ENCODE peak calls at places on chromosome 20, in six cellular contexts. C is HS-5; G is AG10803; U is nephron progenitor cell; E is CD4-positive, alpha-beta T cell; M is AG04450. X is an unnamed sample.

GRCh38 chr20:50115591-50116367 is 2.8 kb upstream of the UBE2V1 start:
- DNase-seq in C (peak), G (peak), U (peak), E (peak), M (peak), X (peak)

GRCh38 chr20:2341336-2341735 is 39.4 kb upstream of the TGM6 start:
- DNase-seq in C (no peak), G (no peak), U (no peak), E (no peak), M (no peak), X (peak)

GRCh38 chr20:38472513-38473352 is at the start of gene RALGAPB:
- DNase-seq in C (peak), G (peak), U (peak), E (peak), M (peak), X (peak)

GRCh38 chr20:51092238-51092822 is 69.4 kb upstream of the KCNG1 start:
- DNase-seq in C (no peak), G (peak), U (no peak), E (no peak), M (no peak), X (peak)

GRCh38 chr20:6828794-6829423 is 61.4 kb downstream of the BMP2 start:
- DNase-seq in C (peak), G (peak), U (peak), E (no peak), M (peak), X (peak)

GRCh38 chr20:43761396-43762340 is 34.9 kb upstream of the GTSF1L start:
- DNase-seq in C (no peak), G (peak), U (no peak), E (no peak), M (no peak), X (peak)

GRCh38 chr20:47677314-47678129 is 107.8 kb downstream of the SULF2 start:
- DNase-seq in C (no peak), G (no peak), U (peak), E (peak), M (no peak), X (peak)

GRCh38 chr20:44067650-44068081 is 119.3 kb downstream of the JPH2 start:
- DNase-seq in C (no peak), G (no peak), U (no peak), E (no peak), M (no peak), X (no peak)

GRCh38 chr20:19813839-19814238 is 55.8 kb downstream of the RIN2 start:
- DNase-seq in C (peak), G (peak), U (no peak), E (no peak), M (no peak), X (peak)

GRCh38 chr20:41275181-41275793 is 42.2 kb downstream of the ZHX3 start:
- DNase-seq in C (peak), G (peak), U (no peak), E (no peak), M (peak), X (no peak)

GRCh38 chr20:45842169-45842812 is 8.7 kb downstream of the SNX21 start:
- DNase-seq in C (no peak), G (peak), U (no peak), E (no peak), M (no peak), X (peak)

GRCh38 chr20:60123652-60124051 is 165.4 kb downstream of the CDH26 start:
- DNase-seq in C (no peak), G (no peak), U (no peak), E (no peak), M (no peak), X (no peak)

GRCh38 chr20:39800548-39800947 is 838.4 kb downstream of the DHX35 start:
- DNase-seq in C (peak), G (peak), U (no peak), E (no peak), M (no peak), X (peak)

GRCh38 chr20:39571171-39571570 is 609.0 kb downstream of the DHX35 start:
- DNase-seq in C (no peak), G (no peak), U (no peak), E (no peak), M (no peak), X (no peak)

GRCh38 chr20:5945963-5946362 is 4.4 kb downstream of the TRMT6 start:
- DNase-seq in C (peak), G (peak), U (no peak), E (no peak), M (peak), X (no peak)

GRCh38 chr20:25050082-25050481 is 7.9 kb downstream of the ACSS1 start:
- DNase-seq in C (no peak), G (no peak), U (no peak), E (no peak), M (no peak), X (no peak)

GRCh38 chr20:47406849-47407682 is 50.6 kb upstream of the ZMYND8 start:
- DNase-seq in C (no peak), G (peak), U (no peak), E (no peak), M (no peak), X (no peak)

GRCh38 chr20:25508083-25508770 is 77.1 kb downstream of the NINL start:
- DNase-seq in C (no peak), G (peak), U (no peak), E (no peak), M (peak), X (peak)

GRCh38 chr20:36273414-36274247 is 32.5 kb upstream of the DLGAP4 start:
- DNase-seq in C (peak), G (peak), U (no peak), E (no peak), M (no peak), X (peak)

GRCh38 chr20:53957421-53958172 is 112.8 kb downstream of the BCAS1 start:
- DNase-seq in C (no peak), G (peak), U (no peak), E (no peak), M (no peak), X (peak)

GRCh38 chr20:9699181-9699580 is 139.7 kb downstream of the PAK5 start:
- DNase-seq in C (no peak), G (no peak), U (no peak), E (no peak), M (no peak), X (no peak)

GRCh38 chr20:46636514-46636913 is 14.7 kb downstream of the SLC13A3 start:
- DNase-seq in C (no peak), G (no peak), U (no peak), E (no peak), M (no peak), X (no peak)

GRCh38 chr20:10367425-10367920 is 66.5 kb downstream of the MKKS start:
- DNase-seq in C (no peak), G (no peak), U (no peak), E (no peak), M (no peak), X (no peak)

GRCh38 chr20:53763707-53764415 is 170.2 kb upstream of the ZNF217 start:
- DNase-seq in C (no peak), G (peak), U (no peak), E (no peak), M (no peak), X (peak)

GRCh38 chr20:57198359-57199072 is 67.9 kb downstream of the BMP7 start:
- DNase-seq in C (no peak), G (peak), U (peak), E (no peak), M (no peak), X (peak)

GRCh38 chr20:5674176-5674660 is 76.0 kb upstream of the SHLD1 start:
- DNase-seq in C (no peak), G (no peak), U (no peak), E (no peak), M (no peak), X (no peak)

GRCh38 chr20:41179961-41180360 is 42.6 kb downstream of the PLCG1 start:
- DNase-seq in C (no peak), G (no peak), U (no peak), E (no peak), M (no peak), X (no peak)

GRCh38 chr20:36121981-36122930 is 32.3 kb upstream of the EPB41L1 start:
- DNase-seq in C (no peak), G (no peak), U (no peak), E (no peak), M (no peak), X (peak)

GRCh38 chr20:33172781-33173180 is 4.8 kb downstream of the BPIFA2 start:
- DNase-seq in C (no peak), G (no peak), U (no peak), E (no peak), M (no peak), X (no peak)

GRCh38 chr20:51667002-51667408 is 101.2 kb downstream of the ATP9A start:
- DNase-seq in C (no peak), G (no peak), U (no peak), E (no peak), M (no peak), X (no peak)

GRCh38 chr20:59605691-59606364 is 1.5 kb downstream of the PHACTR3 start:
- DNase-seq in C (no peak), G (no peak), U (no peak), E (no peak), M (no peak), X (peak)

GRCh38 chr20:54214566-54214965 is 6.7 kb downstream of the PFDN4 start:
- DNase-seq in C (no peak), G (no peak), U (no peak), E (no peak), M (no peak), X (no peak)

GRCh38 chr20:1800777-1801176 is 94.4 kb upstream of the SIRPA start:
- DNase-seq in C (no peak), G (peak), U (no peak), E (no peak), M (no peak), X (peak)

GRCh38 chr20:53914091-53914860 is 156.1 kb downstream of the BCAS1 start:
- DNase-seq in C (no peak), G (peak), U (no peak), E (no peak), M (no peak), X (peak)

GRCh38 chr20:47785321-47785899 is at the start of gene SULF2:
- DNase-seq in C (no peak), G (no peak), U (peak), E (no peak), M (no peak), X (peak)

X was measured in left kidney.